ENCODE peak calls at places on chromosomes 13 and 19, in nine cellular contexts. Q is tibial nerve, A is spleen, L is adrenal gland, B is Peyer's patch, U is breast epithelium, Z is ovary, F is right lobe of liver, J is IMR-90. R is an unnamed sample.

GRCh38 chr19:49420227-49420626 is 3.0 kb downstream of the PTH2 start:
- DNase-seq in Q (no peak), A (no peak), L (no peak), B (no peak), U (no peak), Z (no peak), F (no peak), J (no peak), R (no peak)

GRCh38 chr13:42174344-42175162 is 97.4 kb upstream of the AKAP11 start:
- DNase-seq in Q (no peak), A (no peak), L (no peak), B (no peak), U (no peak), Z (no peak), F (no peak), J (peak), R (no peak)

GRCh38 chr13:93740334-93740733 is 513.7 kb downstream of the GPC6 start:
- DNase-seq in Q (no peak), A (no peak), L (no peak), B (no peak), U (no peak), Z (no peak), F (no peak), J (no peak), R (no peak)

GRCh38 chr13:54183166-54183565 is 1154.6 kb downstream of the OLFM4 start:
- DNase-seq in Q (no peak), A (no peak), L (no peak), B (no peak), U (no peak), Z (no peak), F (no peak), J (no peak), R (no peak)

GRCh38 chr13:33090755-33091454 is 74.7 kb downstream of the KL start:
- DNase-seq in Q (no peak), A (no peak), L (no peak), B (no peak), U (no peak), Z (no peak), F (no peak), J (no peak), R (no peak)

GRCh38 chr19:4609878-4610511 is 29.3 kb upstream of the TNFAIP8L1 start:
- DNase-seq in Q (no peak), A (peak), L (no peak), B (no peak), U (no peak), Z (peak), F (peak), J (no peak), R (no peak)

GRCh38 chr13:98189841-98190505 is 12.9 kb upstream of the RNF113B start:
- DNase-seq in Q (no peak), A (no peak), L (no peak), B (no peak), U (no peak), Z (peak), F (peak), J (no peak), R (no peak)

GRCh38 chr13:51277943-51278342 is 55.7 kb downstream of the FAM124A start:
- DNase-seq in Q (no peak), A (no peak), L (no peak), B (no peak), U (no peak), Z (no peak), F (no peak), J (no peak), R (no peak)

GRCh38 chr19:58346961-58347929 is 6.0 kb downstream of the A1BG start:
- DNase-seq in Q (peak), A (peak), L (no peak), B (peak), U (peak), Z (no peak), F (no peak), J (peak), R (no peak)

GRCh38 chr13:99375806-99376080 is 68.5 kb upstream of the GPR183 start:
- DNase-seq in Q (no peak), A (peak), L (no peak), B (no peak), U (no peak), Z (no peak), F (no peak), J (no peak), R (no peak)

GRCh38 chr13:39417131-39417530 is 185.9 kb downstream of the LHFPL6 start:
- DNase-seq in Q (no peak), A (no peak), L (no peak), B (no peak), U (no peak), Z (no peak), F (no peak), J (no peak), R (no peak)

GRCh38 chr19:11767633-11768133 is 883 bp downstream of the ZNF441 start:
- DNase-seq in Q (no peak), A (peak), L (peak), B (peak), U (peak), Z (peak), F (peak), J (peak), R (peak)

GRCh38 chr19:40466219-40467006 is at the start of gene SPTBN4:
- DNase-seq in Q (peak), A (peak), L (peak), B (peak), U (peak), Z (no peak), F (no peak), J (no peak), R (peak)

GRCh38 chr19:30906871-30907270 is 442.4 kb downstream of the TSHZ3 start:
- DNase-seq in Q (no peak), A (no peak), L (no peak), B (no peak), U (no peak), Z (no peak), F (no peak), J (no peak), R (no peak)

GRCh38 chr13:76656056-76656455 is 230.1 kb downstream of the KCTD12 start:
- DNase-seq in Q (no peak), A (no peak), L (no peak), B (no peak), U (no peak), Z (no peak), F (no peak), J (no peak), R (no peak)

GRCh38 chr19:11138659-11139526 is 16.7 kb downstream of the SPC24 start:
- DNase-seq in Q (peak), A (peak), L (peak), B (peak), U (peak), Z (peak), F (no peak), J (peak), R (peak)

GRCh38 chr13:81381560-81381959 is 1040.6 kb upstream of the SPRY2 start:
- DNase-seq in Q (no peak), A (no peak), L (no peak), B (no peak), U (no peak), Z (no peak), F (no peak), J (no peak), R (no peak)

GRCh38 chr13:23621316-23621645 is 51.1 kb downstream of the TNFRSF19 start:
- DNase-seq in Q (no peak), A (no peak), L (peak), B (no peak), U (no peak), Z (no peak), F (no peak), J (peak), R (no peak)

GRCh38 chr13:20142927-20143480 is 17.8 kb downstream of the GJA3 start:
- DNase-seq in Q (no peak), A (no peak), L (no peak), B (no peak), U (no peak), Z (no peak), F (no peak), J (no peak), R (no peak)

GRCh38 chr19:43820098-43820860 is 6.8 kb upstream of the ZNF283 start:
- DNase-seq in Q (no peak), A (no peak), L (no peak), B (no peak), U (no peak), Z (no peak), F (no peak), J (peak), R (no peak)

GRCh38 chr13:73056054-73056962 is 2.5 kb upstream of the KLF5 start:
- DNase-seq in Q (no peak), A (no peak), L (no peak), B (no peak), U (no peak), Z (no peak), F (no peak), J (peak), R (no peak)

GRCh38 chr19:55622242-55622969 is 2.0 kb downstream of the ZNF784 start:
- DNase-seq in Q (no peak), A (peak), L (peak), B (no peak), U (no peak), Z (peak), F (peak), J (no peak), R (no peak)

GRCh38 chr19:45254044-45254531 is 3.0 kb downstream of the MARK4 start:
- DNase-seq in Q (no peak), A (no peak), L (no peak), B (no peak), U (no peak), Z (no peak), F (no peak), J (no peak), R (no peak)

GRCh38 chr19:49924004-49924880 is 4.8 kb upstream of the ATF5 start:
- DNase-seq in Q (no peak), A (no peak), L (no peak), B (no peak), U (no peak), Z (no peak), F (peak), J (no peak), R (no peak)

GRCh38 chr13:26896986-26897668 is 136.5 kb upstream of the GPR12 start:
- DNase-seq in Q (no peak), A (no peak), L (no peak), B (no peak), U (no peak), Z (no peak), F (no peak), J (no peak), R (peak)

GRCh38 chr13:107203146-107203847 is 635.4 kb upstream of the ARGLU1 start:
- DNase-seq in Q (no peak), A (no peak), L (no peak), B (no peak), U (no peak), Z (no peak), F (no peak), J (no peak), R (no peak)

GRCh38 chr19:13282486-13283065 is 132.4 kb downstream of the IER2 start:
- DNase-seq in Q (no peak), A (no peak), L (no peak), B (no peak), U (no peak), Z (no peak), F (no peak), J (no peak), R (no peak)

GRCh38 chr13:113460599-113460998 is 7.3 kb upstream of the ADPRHL1 start:
- DNase-seq in Q (no peak), A (peak), L (no peak), B (no peak), U (no peak), Z (no peak), F (no peak), J (no peak), R (no peak)

GRCh38 chr19:10800488-10800887 is 35.5 kb downstream of the TMED1 start:
- DNase-seq in Q (no peak), A (no peak), L (peak), B (no peak), U (no peak), Z (peak), F (no peak), J (peak), R (no peak)

GRCh38 chr19:843180-843835 is 2.5 kb downstream of the PRTN3 start:
- DNase-seq in Q (no peak), A (peak), L (no peak), B (no peak), U (no peak), Z (no peak), F (no peak), J (no peak), R (no peak)
- TF ChIP-seq CTCF in Q (peak), A (no peak), L (no peak), B (no peak), U (no peak), Z (no peak), F (no peak), J (no peak), R (no peak)

GRCh38 chr19:6416658-6417405 is 7.8 kb downstream of the KHSRP start:
- DNase-seq in Q (no peak), A (no peak), L (no peak), B (no peak), U (no peak), Z (no peak), F (no peak), J (no peak), R (no peak)

GRCh38 chr19:6414793-6415591 is 9.6 kb downstream of the KHSRP start:
- DNase-seq in Q (no peak), A (no peak), L (no peak), B (no peak), U (no peak), Z (no peak), F (no peak), J (no peak), R (no peak)

GRCh38 chr19:6418562-6418932 is 6.1 kb downstream of the KHSRP start:
- DNase-seq in Q (no peak), A (no peak), L (no peak), B (no peak), U (no peak), Z (no peak), F (no peak), J (no peak), R (no peak)

GRCh38 chr19:6415592-6416190 is 8.9 kb downstream of the KHSRP start:
- DNase-seq in Q (no peak), A (no peak), L (no peak), B (no peak), U (no peak), Z (no peak), F (no peak), J (no peak), R (no peak)

DNA sequence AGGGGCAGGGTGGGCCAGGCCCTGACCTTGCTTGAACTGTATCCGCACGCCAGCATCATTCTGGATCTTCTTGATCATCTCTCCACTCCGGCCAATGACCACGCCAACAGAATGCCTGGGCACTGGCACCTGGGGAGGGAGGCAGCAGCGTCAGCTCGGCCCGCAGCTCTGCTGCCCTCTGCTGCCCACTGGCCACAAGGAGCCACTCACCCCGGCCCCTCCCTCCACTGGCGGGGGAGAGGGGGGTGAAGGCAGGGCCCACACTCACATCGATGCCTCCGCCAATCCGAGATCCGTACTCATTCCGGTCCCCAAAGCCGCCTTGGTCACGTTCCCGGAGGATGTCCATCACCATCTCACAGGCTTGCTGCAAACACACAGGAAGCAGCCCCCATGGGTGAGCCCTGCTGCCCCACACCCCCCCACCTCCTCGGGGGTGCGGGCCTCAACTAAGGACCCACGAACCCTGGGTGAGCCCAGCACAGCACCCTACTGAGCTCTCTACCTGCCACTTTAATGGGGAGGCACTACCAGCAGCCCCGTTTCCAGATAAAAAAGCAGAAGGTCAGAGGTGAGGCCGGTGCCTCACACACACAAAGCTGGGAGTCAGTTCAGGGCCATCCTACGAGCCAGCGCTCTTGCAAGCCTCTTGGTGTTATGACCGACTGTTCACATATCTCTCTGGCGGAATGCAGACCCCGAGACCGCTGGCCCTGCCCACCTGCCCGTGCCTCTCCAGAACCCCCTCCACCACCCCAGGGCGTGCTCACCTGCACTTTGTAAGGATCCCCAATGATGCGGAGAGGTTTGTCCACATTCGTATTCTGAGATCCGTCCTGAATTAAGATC is 6.7 kb downstream of the KHSRP start:
- DNase-seq in Q (no peak), A (no peak), L (peak), B (no peak), U (no peak), Z (no peak), F (no peak), J (peak), R (no peak)
- TF ChIP-seq POLR2A in Q (no peak), A (no peak), L (no peak), B (no peak), U (no peak), Z (no peak), F (no peak), J (no peak), R (no peak)

GRCh38 chr19:51810228-51810627 is 15.3 kb downstream of the FPR3 start:
- DNase-seq in Q (no peak), A (no peak), L (no peak), B (no peak), U (no peak), Z (no peak), F (no peak), J (no peak), R (no peak)
- TF ChIP-seq CTCF in Q (no peak), A (no peak), L (no peak), B (no peak), U (no peak), Z (no peak), F (no peak), J (no peak), R (no peak)

DNA sequence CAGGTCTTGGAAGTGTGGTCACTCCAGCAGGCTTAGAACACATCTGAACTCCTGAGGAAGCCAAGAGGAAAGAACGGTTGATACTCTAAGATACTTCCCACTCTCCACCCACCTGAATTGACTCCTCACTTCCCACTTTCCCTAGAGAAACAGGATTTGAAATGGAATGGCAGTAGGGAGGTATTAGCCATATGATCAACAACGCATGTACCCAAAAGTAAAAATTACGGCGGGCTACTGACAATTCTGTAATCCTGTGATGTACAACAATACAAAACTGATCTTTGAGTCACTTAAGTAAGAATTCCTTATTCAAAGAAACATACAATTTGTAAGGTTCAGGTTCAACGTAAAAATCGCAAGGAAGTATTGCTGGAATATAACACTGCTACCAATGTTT is 3.2 kb downstream of the SPRY2 start:
- DNase-seq in Q (no peak), A (no peak), L (no peak), B (no peak), U (no peak), Z (no peak), F (no peak), J (no peak), R (no peak)
- TF ChIP-seq POLR2A in Q (no peak), A (no peak), L (no peak), B (no peak), U (no peak), Z (no peak), F (no peak), J (no peak), R (no peak)

GRCh38 chr13:59747529-59747928 is 416.2 kb downstream of the DIAPH3 start:
- DNase-seq in Q (no peak), A (no peak), L (no peak), B (no peak), U (no peak), Z (no peak), F (no peak), J (no peak), R (no peak)
- TF ChIP-seq CTCF in Q (no peak), A (no peak), L (no peak), B (no peak), U (no peak), Z (no peak), F (no peak), J (no peak), R (no peak)

DNA sequence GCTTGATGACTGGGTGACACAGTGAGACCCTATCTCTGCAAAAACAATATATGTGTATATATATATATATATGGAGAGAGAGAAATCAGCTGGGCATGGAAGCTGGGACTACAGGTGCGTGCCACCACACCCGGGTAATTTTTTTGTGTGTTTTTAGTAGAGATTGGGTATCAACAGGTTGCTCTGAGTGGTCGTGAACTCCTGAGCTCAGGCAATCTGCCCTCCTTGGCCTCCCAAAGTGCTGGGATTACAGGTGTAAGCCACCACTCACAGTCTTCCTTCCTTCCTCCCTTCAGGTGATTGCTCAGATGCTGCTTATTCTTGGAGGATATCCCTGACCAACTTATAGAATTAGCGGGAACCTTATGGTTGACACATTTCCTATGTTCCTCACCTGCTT is 41.9 kb downstream of the ERICH4 start:
- DNase-seq in Q (no peak), A (no peak), L (no peak), B (no peak), U (no peak), Z (no peak), F (no peak), J (no peak), R (no peak)
- TF ChIP-seq POLR2A in Q (no peak), A (no peak), L (no peak), B (no peak), U (no peak), Z (no peak), F (no peak), J (no peak), R (no peak)